ENCODE peak calls at places on chromosomes 5 and 9, in four cellular contexts. One of them, this sample, is unnamed.

GRCh38 chr9:114856942-114857315 is 51.1 kb upstream of the TNFSF15 start:
- DNase-seq in GM12891: no peak
- DNase-seq in K562: no peak
- DNase-seq in GM12878: no peak
- DNase-seq in this sample: no peak

GRCh38 chr5:73973135-73973534 is 347.1 kb downstream of the ARHGEF28 start:
- DNase-seq in GM12891: no peak
- DNase-seq in K562: no peak
- DNase-seq in GM12878: no peak
- DNase-seq in this sample: no peak

GRCh38 chr5:36369092-36369737 is 67.5 kb upstream of the RANBP3L start:
- DNase-seq in GM12891: no peak
- DNase-seq in K562: no peak
- DNase-seq in GM12878: no peak
- DNase-seq in this sample: no peak

GRCh38 chr5:40223884-40224402 is 455.8 kb upstream of the PTGER4 start:
- DNase-seq in GM12891: no peak
- DNase-seq in K562: no peak
- DNase-seq in GM12878: peak; percentile 85
- DNase-seq in this sample: no peak

GRCh38 chr9:123851851-123852250 is 78.1 kb downstream of the DENND1A start:
- DNase-seq in GM12891: no peak
- DNase-seq in K562: no peak
- DNase-seq in GM12878: no peak
- DNase-seq in this sample: no peak

GRCh38 chr9:93154293-93154903 is 20.3 kb upstream of the NINJ1 start:
- DNase-seq in GM12891: no peak
- DNase-seq in K562: peak; percentile 69
- DNase-seq in GM12878: no peak
- DNase-seq in this sample: no peak

GRCh38 chr5:176743136-176743827 is 67.1 kb upstream of the UNC5A start:
- DNase-seq in GM12891: no peak
- DNase-seq in K562: no peak
- DNase-seq in GM12878: no peak
- DNase-seq in this sample: no peak

GRCh38 chr9:105392531-105392930 is 55.3 kb upstream of the FSD1L start:
- DNase-seq in GM12891: no peak
- DNase-seq in K562: no peak
- DNase-seq in GM12878: no peak
- DNase-seq in this sample: no peak

GRCh38 chr9:130002320-130002719 is 40.7 kb downstream of the FNBP1 start:
- DNase-seq in GM12891: no peak
- DNase-seq in K562: no peak
- DNase-seq in GM12878: no peak
- DNase-seq in this sample: no peak

GRCh38 chr9:124149992-124150391 is 107.8 kb upstream of the NEK6 start:
- DNase-seq in GM12891: no peak
- DNase-seq in K562: no peak
- DNase-seq in GM12878: no peak
- DNase-seq in this sample: no peak

GRCh38 chr5:35151151-35151920 is 79.0 kb downstream of the PRLR start:
- DNase-seq in GM12891: no peak
- DNase-seq in K562: no peak
- DNase-seq in GM12878: no peak
- DNase-seq in this sample: no peak

GRCh38 chr9:127172066-127172707 is 49.8 kb upstream of the ANGPTL2 start:
- DNase-seq in GM12891: no peak
- DNase-seq in K562: no peak
- DNase-seq in GM12878: no peak
- DNase-seq in this sample: no peak

GRCh38 chr9:112558476-112558875 is 71.8 kb downstream of the KIAA1958 start:
- DNase-seq in GM12891: no peak
- DNase-seq in K562: no peak
- DNase-seq in GM12878: no peak
- DNase-seq in this sample: no peak

GRCh38 chr9:97557606-97558095 is 56.2 kb downstream of the TMOD1 start:
- DNase-seq in GM12891: no peak
- DNase-seq in K562: no peak
- DNase-seq in GM12878: no peak
- DNase-seq in this sample: no peak

GRCh38 chr5:138458353-138458752 is 6.9 kb upstream of the EGR1 start:
- DNase-seq in GM12891: no peak
- DNase-seq in K562: no peak
- DNase-seq in GM12878: no peak
- DNase-seq in this sample: no peak

GRCh38 chr9:133881671-133882381 is 110.3 kb downstream of the VAV2 start:
- DNase-seq in GM12891: no peak
- DNase-seq in K562: no peak
- DNase-seq in GM12878: no peak
- DNase-seq in this sample: no peak

GRCh38 chr5:55923177-55923872 is 71.4 kb downstream of the IL6ST start:
- DNase-seq in GM12891: no peak
- DNase-seq in K562: no peak
- DNase-seq in GM12878: no peak
- DNase-seq in this sample: peak; percentile 33

GRCh38 chr9:137182836-137183235 is 5.5 kb downstream of the ANAPC2 start:
- DNase-seq in GM12891: no peak
- DNase-seq in K562: no peak
- DNase-seq in GM12878: no peak
- DNase-seq in this sample: no peak

GRCh38 chr5:77028631-77029375 is 1.4 kb upstream of the AGGF1 start:
- DNase-seq in GM12891: no peak
- DNase-seq in K562: no peak
- DNase-seq in GM12878: no peak
- DNase-seq in this sample: no peak

GRCh38 chr5:64210866-64211265 is 45.2 kb downstream of the RNF180 start:
- DNase-seq in GM12891: no peak
- DNase-seq in K562: no peak
- DNase-seq in GM12878: no peak
- DNase-seq in this sample: no peak

GRCh38 chr5:125413861-125414260 is 667.4 kb upstream of the ZNF608 start:
- DNase-seq in GM12891: no peak
- DNase-seq in K562: no peak
- DNase-seq in GM12878: no peak
- DNase-seq in this sample: no peak

GRCh38 chr5:15522141-15522540 is 22.2 kb downstream of the FBXL7 start:
- DNase-seq in GM12891: no peak
- DNase-seq in K562: no peak
- DNase-seq in GM12878: no peak
- DNase-seq in this sample: no peak

GRCh38 chr5:151075698-151076331 is 5.0 kb downstream of the TNIP1 start:
- DNase-seq in GM12891: no peak
- DNase-seq in K562: no peak
- DNase-seq in GM12878: no peak
- DNase-seq in this sample: no peak

GRCh38 chr9:35452481-35452880 is 37.4 kb upstream of the RUSC2 start:
- DNase-seq in GM12891: no peak
- DNase-seq in K562: peak; percentile 3
- DNase-seq in GM12878: no peak
- DNase-seq in this sample: no peak

GRCh38 chr5:179275381-179275878 is 69.8 kb downstream of the ADAMTS2 start:
- DNase-seq in GM12891: no peak
- DNase-seq in K562: no peak
- DNase-seq in GM12878: no peak
- DNase-seq in this sample: no peak
- TF ChIP-seq SPI1 in GM12891: no peak
- TF ChIP-seq SPI1 in K562: no peak
- TF ChIP-seq SPI1 in GM12878: no peak
- TF ChIP-seq SPI1 in this sample: no peak

DNA sequence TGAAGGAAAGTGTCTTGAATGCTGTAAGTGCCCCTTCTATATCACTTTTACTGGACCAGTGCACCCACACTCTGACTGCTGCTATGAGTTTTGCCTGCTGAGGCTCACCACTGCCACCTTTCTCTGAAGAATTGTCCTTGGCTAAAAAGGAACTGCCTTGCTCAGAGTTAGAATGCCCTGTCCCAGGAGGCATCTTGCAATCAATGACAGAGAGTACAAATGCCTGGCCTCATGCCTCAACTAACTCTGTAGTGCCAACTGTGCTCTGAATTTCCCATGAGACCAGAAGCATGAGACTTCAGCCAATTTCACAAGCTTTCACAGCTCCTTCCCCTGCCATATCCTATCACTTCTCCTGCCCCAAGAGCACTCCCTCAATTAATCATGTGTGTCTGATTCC is 569.7 kb downstream of the ZNF608 start:
- DNase-seq in GM12891: no peak
- DNase-seq in K562: no peak
- DNase-seq in GM12878: no peak
- DNase-seq in this sample: no peak
- TF ChIP-seq SPI1 in GM12891: no peak
- TF ChIP-seq SPI1 in K562: no peak
- TF ChIP-seq SPI1 in GM12878: no peak
- TF ChIP-seq SPI1 in this sample: no peak

DNA sequence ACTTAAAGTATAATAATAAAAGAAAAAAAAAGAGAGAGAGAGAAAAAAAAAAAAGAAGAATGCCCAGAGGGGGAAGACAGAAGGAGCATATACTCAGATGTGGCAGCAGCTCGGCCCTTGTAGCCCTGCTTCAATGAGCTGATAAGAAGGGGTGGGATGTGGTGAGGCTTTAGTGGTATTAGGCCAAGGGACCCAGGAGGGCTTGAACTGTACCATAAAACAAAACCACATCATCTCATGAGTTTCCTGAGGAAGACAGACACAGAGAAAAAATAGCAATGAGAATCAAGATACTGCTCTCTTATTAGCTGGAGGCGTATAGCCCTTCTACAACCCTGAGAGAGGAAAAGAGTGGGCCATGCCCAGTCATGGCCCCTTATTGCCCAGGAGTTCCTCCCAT is 72.8 kb downstream of the SLC1A1 start:
- DNase-seq in GM12891: no peak
- DNase-seq in K562: no peak
- DNase-seq in GM12878: no peak
- DNase-seq in this sample: no peak
- TF ChIP-seq SPI1 in GM12891: no peak
- TF ChIP-seq SPI1 in K562: no peak
- TF ChIP-seq SPI1 in GM12878: no peak
- TF ChIP-seq SPI1 in this sample: no peak

DNA sequence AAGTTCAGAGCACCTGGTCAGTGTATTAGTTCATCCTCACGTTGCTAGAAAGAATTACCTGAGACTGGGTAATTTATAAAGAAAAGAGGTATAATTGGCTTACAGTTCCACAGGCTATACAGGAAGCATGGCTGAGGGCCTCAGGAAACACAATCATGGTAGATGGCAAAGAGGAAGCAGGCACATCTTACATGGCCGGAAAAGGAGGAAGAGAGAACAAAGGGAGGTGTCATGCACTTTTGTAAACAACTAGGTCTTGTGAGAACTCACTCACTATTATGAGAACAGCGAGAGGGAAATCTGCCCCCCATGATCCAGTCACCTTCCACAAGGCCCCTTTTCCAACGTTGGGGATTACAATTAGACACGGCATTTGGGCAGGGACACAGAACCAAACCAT is 28.8 kb upstream of the CAVIN4 start:
- DNase-seq in GM12891: no peak
- DNase-seq in K562: no peak
- DNase-seq in GM12878: no peak
- DNase-seq in this sample: no peak
- TF ChIP-seq SPI1 in GM12891: no peak
- TF ChIP-seq SPI1 in K562: no peak
- TF ChIP-seq SPI1 in GM12878: peak; percentile 6
- TF ChIP-seq SPI1 in this sample: peak; percentile 48

GRCh38 chr5:862367-863243 is 11.8 kb upstream of the ZDHHC11 start:
- DNase-seq in GM12891: no peak
- DNase-seq in K562: no peak
- DNase-seq in GM12878: no peak
- DNase-seq in this sample: no peak
- TF ChIP-seq SPI1 in GM12891: no peak
- TF ChIP-seq SPI1 in K562: no peak
- TF ChIP-seq SPI1 in GM12878: no peak
- TF ChIP-seq SPI1 in this sample: no peak

GRCh38 chr5:98771389-98772109 is 1.9 kb upstream of the RGMB start:
- DNase-seq in GM12891: peak; percentile 25
- DNase-seq in K562: peak; percentile 74
- DNase-seq in GM12878: peak; percentile 40
- DNase-seq in this sample: peak; percentile 43

GRCh38 chr5:98772415-98773213 is 849 bp upstream of the RGMB start:
- DNase-seq in GM12891: peak; percentile 23
- DNase-seq in K562: no peak
- DNase-seq in GM12878: no peak
- DNase-seq in this sample: no peak

GRCh38 chr5:98770158-98770910 is 3.1 kb upstream of the RGMB start:
- DNase-seq in GM12891: peak; percentile 20
- DNase-seq in K562: no peak
- DNase-seq in GM12878: no peak
- DNase-seq in this sample: peak; percentile 20

GRCh38 chr5:98769256-98770157 is 4.0 kb upstream of the RGMB start:
- DNase-seq in GM12891: peak; percentile 19
- DNase-seq in K562: no peak
- DNase-seq in GM12878: no peak
- DNase-seq in this sample: no peak

DNA sequence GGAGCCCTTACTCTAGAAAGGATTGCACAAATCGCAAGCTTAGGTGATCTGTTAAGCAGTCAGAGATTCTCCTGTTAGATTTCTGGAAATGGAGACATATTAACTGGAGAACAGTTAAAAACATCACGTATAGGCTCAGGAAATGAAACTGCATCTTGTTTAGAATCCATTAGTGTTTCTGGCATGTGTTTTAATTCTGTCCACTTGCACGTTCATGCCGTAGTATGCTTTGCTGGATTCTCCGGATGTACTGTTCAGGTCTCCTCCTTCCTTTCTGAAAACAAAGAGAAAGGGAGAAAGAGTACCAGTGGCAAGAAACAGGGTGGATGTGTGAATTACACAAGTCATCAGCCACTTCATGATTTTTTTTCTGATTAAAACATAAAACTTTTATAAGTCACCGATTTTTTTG is 2.5 kb upstream of the RGMB start:
- DNase-seq in GM12891: no peak
- DNase-seq in K562: no peak
- DNase-seq in GM12878: no peak
- DNase-seq in this sample: no peak
- TF ChIP-seq SPI1 in GM12891: no peak
- TF ChIP-seq SPI1 in K562: no peak
- TF ChIP-seq SPI1 in GM12878: no peak
- TF ChIP-seq SPI1 in this sample: no peak